ENCODE peak calls at places on chromosomes 11 and 22, in seven cellular contexts. S is HepG2, O is IMR-90, H is SK-N-SH, K is OCI-LY7, P is mesenchymal stem cell, U is GM23248. F is an unnamed sample.

GRCh38 chr11:72224587-72225410 is at the start of gene INPPL1:
- DNase-seq in O (no peak), S (no peak), K (peak), U (peak), P (peak), H (peak), F (peak)

GRCh38 chr11:108511851-108512474 is 13.8 kb upstream of the POGLUT3 start:
- DNase-seq in P (peak), O (peak), S (no peak), H (no peak), K (no peak), U (peak), F (no peak)

GRCh38 chr11:23789938-23790371 is 706.9 kb upstream of the LUZP2 start:
- DNase-seq in P (peak), H (no peak), K (no peak), U (peak), O (peak), S (no peak), F (no peak)

GRCh38 chr11:18012314-18012905 is 437 bp downstream of the SERGEF start:
- DNase-seq in K (peak), U (no peak), P (peak), S (peak), O (peak), H (peak), F (no peak)

GRCh38 chr11:129143335-129143734 is 48.8 kb downstream of the ARHGAP32 start:
- DNase-seq in O (peak), S (peak), P (peak), H (no peak), K (no peak), U (peak), F (no peak)

GRCh38 chr11:6402561-6402981 is 12.3 kb downstream of the SMPD1 start:
- DNase-seq in S (no peak), O (peak), H (no peak), K (peak), U (no peak), P (peak), F (peak)

GRCh38 chr11:124510279-124510678 is 33.2 kb downstream of the OR8B12 start:
- DNase-seq in U (no peak), H (no peak), K (no peak), P (no peak), O (no peak), S (no peak), F (no peak)

GRCh38 chr11:2806351-2807058 is 79.1 kb downstream of the CDKN1C start:
- DNase-seq in H (no peak), O (no peak), S (no peak), P (no peak), K (no peak), U (no peak), F (no peak)

GRCh38 chr11:127454856-127455255 is 454.3 kb upstream of the KIRREL3 start:
- DNase-seq in P (no peak), O (no peak), H (no peak), K (no peak), S (no peak), U (no peak), F (no peak)

GRCh38 chr22:39526736-39527171 is 5.8 kb downstream of the RPS19BP1 start:
- DNase-seq in U (no peak), O (no peak), S (no peak), P (peak), H (no peak), K (peak), F (peak)

GRCh38 chr22:31344369-31345330 is 1.5 kb downstream of the PATZ1 start:
- DNase-seq in H (peak), P (peak), K (peak), O (peak), S (no peak), U (peak), F (peak)

GRCh38 chr11:72760543-72761400 is 8.6 kb upstream of the ARAP1 start:
- DNase-seq in U (peak), K (no peak), H (no peak), P (peak), O (peak), S (no peak), F (no peak)

GRCh38 chr11:112655386-112655785 is 305.8 kb upstream of the NCAM1 start:
- DNase-seq in K (no peak), H (no peak), U (peak), P (peak), O (peak), S (no peak), F (no peak)

GRCh38 chr11:15704064-15704463 is 589.3 kb downstream of the INSC start:
- DNase-seq in H (no peak), O (no peak), P (no peak), K (no peak), S (peak), U (no peak), F (no peak)

GRCh38 chr22:23220485-23221350 is 40.4 kb downstream of the BCR start:
- DNase-seq in O (peak), P (no peak), U (peak), K (peak), S (no peak), H (no peak), F (peak)

GRCh38 chr11:64226507-64227051 is 505 bp downstream of the NUDT22 start:
- DNase-seq in O (no peak), U (peak), P (no peak), H (peak), S (peak), K (peak), F (peak)

GRCh38 chr22:46066691-46067090 is 83.6 kb upstream of the PPARA start:
- DNase-seq in H (no peak), P (no peak), O (no peak), S (no peak), U (peak), K (no peak), F (no peak)
- H2AFZ ChIP-seq in H (no peak), P (no peak), O (peak), S (no peak), U (no peak), K (peak), F (no peak)

DNA sequence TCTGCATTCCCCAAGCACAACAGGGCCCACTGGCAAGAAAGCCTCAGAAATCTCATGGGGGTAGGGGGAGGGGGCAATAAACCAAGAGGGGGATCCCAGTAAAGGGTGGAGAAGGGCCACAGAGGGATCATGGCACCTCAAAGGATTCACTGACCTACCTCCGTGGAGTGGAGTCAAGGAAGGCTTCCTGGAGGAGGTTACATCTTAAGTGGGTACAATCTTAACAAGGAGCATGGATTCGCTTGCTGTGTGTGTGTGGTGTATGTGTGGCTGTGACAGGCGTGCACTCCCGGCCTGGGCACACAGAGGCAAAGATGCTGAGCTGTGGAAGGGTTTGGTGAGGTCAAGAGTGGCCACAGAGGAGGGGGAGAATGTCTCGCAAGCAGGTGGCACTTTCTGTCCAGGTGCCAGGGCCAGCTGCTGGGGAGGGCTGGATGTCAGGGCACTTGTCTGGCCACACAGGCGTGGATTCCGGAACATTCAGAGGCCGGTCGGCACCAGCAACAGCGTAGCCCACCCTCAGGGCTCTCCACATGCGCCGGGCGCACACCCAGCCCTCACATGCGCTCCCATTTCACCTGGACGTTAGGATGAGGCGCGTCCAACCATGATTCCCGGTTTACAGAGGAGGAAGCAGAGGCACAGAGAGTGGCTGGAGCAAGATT is 43.3 kb downstream of the WNT7B start:
- DNase-seq in H (no peak), K (no peak), O (no peak), U (no peak), P (no peak), S (no peak), F (no peak)
- H2AFZ ChIP-seq in H (no peak), K (no peak), O (no peak), U (no peak), P (no peak), S (no peak), F (no peak)

GRCh38 chr22:20484948-20485683 is 10.5 kb downstream of the KLHL22 start:
- DNase-seq in O (no peak), K (no peak), H (no peak), S (no peak), P (no peak), U (no peak), F (no peak)
- H2AFZ ChIP-seq in O (no peak), K (no peak), H (no peak), S (no peak), P (no peak), U (no peak), F (no peak)

GRCh38 chr22:48404801-48405447 is 1422.7 kb downstream of the BRD1 start:
- DNase-seq in P (no peak), S (no peak), K (no peak), O (no peak), H (no peak), U (no peak), F (no peak)
- H2AFZ ChIP-seq in P (no peak), S (no peak), K (no peak), O (peak), H (no peak), U (no peak), F (no peak)

DNA sequence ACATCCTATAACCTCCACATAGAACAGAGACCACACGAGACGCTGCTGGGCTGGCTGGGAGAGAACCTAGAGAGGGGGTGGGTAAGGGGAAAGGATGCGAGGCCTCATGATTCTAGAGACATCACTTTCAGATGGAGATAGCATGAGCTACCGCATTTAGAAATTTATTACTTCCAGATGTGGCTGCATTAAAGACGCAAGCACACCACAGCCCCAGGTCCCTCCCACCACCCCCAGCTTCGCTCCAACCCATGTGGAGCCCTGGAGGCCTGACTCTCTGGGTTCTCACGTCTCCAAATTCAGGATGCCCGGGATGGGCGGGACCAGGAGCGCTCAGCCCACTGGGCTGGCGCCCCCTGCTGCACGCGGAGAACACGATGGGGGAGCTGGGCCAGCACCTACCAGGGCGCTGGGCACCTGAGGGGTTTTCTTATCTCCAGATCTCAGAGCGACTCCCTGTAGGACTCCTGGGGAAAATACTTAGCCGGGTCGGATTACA is 13.6 kb downstream of the MRPL21 start:
- DNase-seq in H (peak), S (no peak), P (peak), O (peak), K (no peak), U (peak), F (peak)
- H2AFZ ChIP-seq in H (no peak), S (no peak), P (no peak), O (no peak), K (no peak), U (no peak), F (no peak)

GRCh38 chr11:106424111-106424510 is 346.6 kb downstream of the AASDHPPT start:
- DNase-seq in K (no peak), H (no peak), O (peak), S (no peak), P (peak), U (peak), F (no peak)
- H2AFZ ChIP-seq in K (no peak), H (peak), O (no peak), S (no peak), P (no peak), U (peak), F (no peak)

GRCh38 chr11:44675906-44676305 is 50.9 kb upstream of the TSPAN18 start:
- DNase-seq in O (no peak), K (no peak), S (no peak), U (no peak), H (no peak), P (no peak), F (no peak)
- H2AFZ ChIP-seq in O (no peak), K (no peak), S (no peak), U (no peak), H (no peak), P (no peak), F (no peak)

F was measured in DND-41.